ENCODE peak calls at places on chromosome 7, in six cellular contexts. One of them, this sample, is unnamed.
A peak's percentile ranks its signal among the peaks of the same experiment; 100 is the strongest.

GRCh38 chr7:88328787-88329186 is 22.1 kb upstream of the STEAP4 start:
- DNase-seq in right atrium auricular region: no peak
- DNase-seq in brain microvascular endothelial cell: no peak
- DNase-seq in lung: no peak
- DNase-seq in Panc1: no peak
- DNase-seq in neural progenitor cell: no peak
- DNase-seq in this sample: peak; percentile 27

GRCh38 chr7:73919694-73920375 is 58.9 kb downstream of the TMEM270 start:
- DNase-seq in neural progenitor cell: no peak
- DNase-seq in Panc1: no peak
- DNase-seq in right atrium auricular region: no peak
- DNase-seq in brain microvascular endothelial cell: no peak
- DNase-seq in lung: no peak
- DNase-seq in this sample: no peak

GRCh38 chr7:147639037-147639436 is 951.5 kb upstream of the C7orf33 start:
- DNase-seq in neural progenitor cell: peak; percentile 6
- DNase-seq in Panc1: no peak
- DNase-seq in lung: no peak
- DNase-seq in right atrium auricular region: no peak
- DNase-seq in brain microvascular endothelial cell: no peak
- DNase-seq in this sample: no peak

GRCh38 chr7:1026721-1027151 is 17.6 kb upstream of the GPR146 start:
- DNase-seq in lung: no peak
- DNase-seq in right atrium auricular region: no peak
- DNase-seq in Panc1: no peak
- DNase-seq in neural progenitor cell: no peak
- DNase-seq in brain microvascular endothelial cell: no peak
- DNase-seq in this sample: no peak

GRCh38 chr7:126801738-126802137 is 451.0 kb downstream of the GRM8 start:
- DNase-seq in right atrium auricular region: no peak
- DNase-seq in neural progenitor cell: no peak
- DNase-seq in brain microvascular endothelial cell: no peak
- DNase-seq in lung: no peak
- DNase-seq in Panc1: no peak
- DNase-seq in this sample: no peak

GRCh38 chr7:89914673-89915072 is 239.6 kb upstream of the STEAP1 start:
- DNase-seq in Panc1: no peak
- DNase-seq in neural progenitor cell: peak; percentile 21
- DNase-seq in brain microvascular endothelial cell: no peak
- DNase-seq in right atrium auricular region: no peak
- DNase-seq in lung: no peak
- DNase-seq in this sample: no peak

GRCh38 chr7:54946764-54947163 is 72.1 kb upstream of the EGFR start:
- DNase-seq in right atrium auricular region: no peak
- DNase-seq in lung: no peak
- DNase-seq in brain microvascular endothelial cell: no peak
- DNase-seq in neural progenitor cell: no peak
- DNase-seq in Panc1: no peak
- DNase-seq in this sample: no peak

GRCh38 chr7:44334734-44335097 is 9.3 kb upstream of the CAMK2B start:
- DNase-seq in brain microvascular endothelial cell: no peak
- DNase-seq in neural progenitor cell: no peak
- DNase-seq in right atrium auricular region: no peak
- DNase-seq in lung: no peak
- DNase-seq in Panc1: no peak
- DNase-seq in this sample: no peak

GRCh38 chr7:47826754-47827153 is 121.5 kb downstream of the PKD1L1 start:
- DNase-seq in lung: no peak
- DNase-seq in neural progenitor cell: no peak
- DNase-seq in right atrium auricular region: peak; percentile 13
- DNase-seq in Panc1: no peak
- DNase-seq in brain microvascular endothelial cell: no peak
- DNase-seq in this sample: no peak

GRCh38 chr7:104982773-104983619 is 31.0 kb upstream of the KMT2E start:
- DNase-seq in right atrium auricular region: no peak
- DNase-seq in Panc1: no peak
- DNase-seq in brain microvascular endothelial cell: no peak
- DNase-seq in neural progenitor cell: no peak
- DNase-seq in lung: no peak
- DNase-seq in this sample: no peak

GRCh38 chr7:12623885-12624498 is 53.5 kb downstream of the SCIN start:
- DNase-seq in brain microvascular endothelial cell: no peak
- DNase-seq in Panc1: no peak
- DNase-seq in right atrium auricular region: no peak
- DNase-seq in lung: no peak
- DNase-seq in neural progenitor cell: no peak
- DNase-seq in this sample: no peak

GRCh38 chr7:5291301-5291700 is 8.6 kb downstream of the SLC29A4 start:
- DNase-seq in neural progenitor cell: no peak
- DNase-seq in brain microvascular endothelial cell: no peak
- DNase-seq in Panc1: no peak
- DNase-seq in right atrium auricular region: no peak
- DNase-seq in lung: no peak
- DNase-seq in this sample: no peak

GRCh38 chr7:117405519-117405918 is 21.8 kb downstream of the ASZ1 start:
- DNase-seq in neural progenitor cell: peak; percentile 7
- DNase-seq in right atrium auricular region: no peak
- DNase-seq in brain microvascular endothelial cell: no peak
- DNase-seq in lung: no peak
- DNase-seq in Panc1: no peak
- DNase-seq in this sample: no peak
- TF ChIP-seq CTCF in neural progenitor cell: peak; percentile 24
- TF ChIP-seq CTCF in right atrium auricular region: no peak
- TF ChIP-seq CTCF in brain microvascular endothelial cell: peak; percentile 11
- TF ChIP-seq CTCF in lung: no peak
- TF ChIP-seq CTCF in Panc1: no peak
- TF ChIP-seq CTCF in this sample: no peak

GRCh38 chr7:42232275-42232674 is 4.7 kb downstream of the GLI3 start:
- DNase-seq in neural progenitor cell: peak; percentile 83
- DNase-seq in lung: no peak
- DNase-seq in brain microvascular endothelial cell: no peak
- DNase-seq in right atrium auricular region: no peak
- DNase-seq in Panc1: no peak
- DNase-seq in this sample: no peak
- H3K27ac ChIP-seq in neural progenitor cell: peak overlapping the region; percentile 34
- H3K27ac ChIP-seq in lung: no peak overlapping the region
- H3K27ac ChIP-seq in brain microvascular endothelial cell: no peak overlapping the region
- H3K27ac ChIP-seq in right atrium auricular region: no peak overlapping the region
- H3K27ac ChIP-seq in Panc1: no peak overlapping the region
- H3K27ac ChIP-seq in this sample: no peak overlapping the region

GRCh38 chr7:28093617-28094232 is 86.9 kb downstream of the JAZF1 start:
- DNase-seq in lung: peak; percentile 60
- DNase-seq in Panc1: no peak
- DNase-seq in brain microvascular endothelial cell: peak; percentile 81
- DNase-seq in right atrium auricular region: peak; percentile 84
- DNase-seq in neural progenitor cell: peak; percentile 90
- DNase-seq in this sample: no peak
- TF ChIP-seq CTCF in lung: peak; percentile 32
- TF ChIP-seq CTCF in Panc1: peak; percentile 90
- TF ChIP-seq CTCF in brain microvascular endothelial cell: peak; percentile 82
- TF ChIP-seq CTCF in right atrium auricular region: peak; percentile 68
- TF ChIP-seq CTCF in neural progenitor cell: peak; percentile 94
- TF ChIP-seq CTCF in this sample: peak; percentile 54

GRCh38 chr7:107975394-107976013 is 27.5 kb downstream of the LAMB1 start:
- DNase-seq in lung: no peak
- DNase-seq in neural progenitor cell: no peak
- DNase-seq in Panc1: no peak
- DNase-seq in right atrium auricular region: no peak
- DNase-seq in brain microvascular endothelial cell: no peak
- DNase-seq in this sample: no peak
- H3K27ac ChIP-seq in lung: no peak overlapping the region
- H3K27ac ChIP-seq in neural progenitor cell: peak overlapping the region; percentile 7
- H3K27ac ChIP-seq in Panc1: no peak overlapping the region
- H3K27ac ChIP-seq in right atrium auricular region: no peak overlapping the region
- H3K27ac ChIP-seq in brain microvascular endothelial cell: no peak overlapping the region
- H3K27ac ChIP-seq in this sample: no peak overlapping the region

GRCh38 chr7:15358112-15358511 is 203.7 kb downstream of the AGMO start:
- DNase-seq in right atrium auricular region: no peak
- DNase-seq in brain microvascular endothelial cell: no peak
- DNase-seq in lung: no peak
- DNase-seq in Panc1: no peak
- DNase-seq in neural progenitor cell: no peak
- DNase-seq in this sample: no peak
- TF ChIP-seq CTCF in right atrium auricular region: no peak
- TF ChIP-seq CTCF in brain microvascular endothelial cell: no peak
- TF ChIP-seq CTCF in lung: no peak
- TF ChIP-seq CTCF in Panc1: no peak
- TF ChIP-seq CTCF in neural progenitor cell: no peak
- TF ChIP-seq CTCF in this sample: no peak

DNA sequence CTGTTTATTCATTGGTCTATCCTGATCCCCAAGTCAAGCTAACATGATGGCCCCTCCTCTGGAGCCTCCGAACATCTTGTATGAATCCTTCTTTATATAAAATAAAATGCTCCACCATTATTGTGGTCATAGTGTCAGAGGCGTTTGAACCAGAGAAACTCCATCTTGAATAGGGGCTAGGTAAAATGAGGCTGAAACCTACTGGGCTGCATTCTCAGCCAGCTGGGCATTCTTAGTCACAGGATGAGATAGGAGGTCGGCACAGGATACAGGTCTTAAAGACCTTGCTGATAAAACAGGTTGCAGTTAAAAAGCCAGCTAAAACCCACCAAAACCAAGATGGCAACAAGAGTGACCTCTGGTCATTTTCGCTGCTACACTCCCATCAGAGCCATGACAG is 905.8 kb upstream of the AUTS2 start:
- DNase-seq in neural progenitor cell: no peak
- DNase-seq in lung: no peak
- DNase-seq in brain microvascular endothelial cell: no peak
- DNase-seq in Panc1: no peak
- DNase-seq in right atrium auricular region: no peak
- DNase-seq in this sample: no peak
- H3K27ac ChIP-seq in neural progenitor cell: no peak overlapping the region
- H3K27ac ChIP-seq in lung: no peak overlapping the region
- H3K27ac ChIP-seq in brain microvascular endothelial cell: no peak overlapping the region
- H3K27ac ChIP-seq in Panc1: no peak overlapping the region
- H3K27ac ChIP-seq in right atrium auricular region: no peak overlapping the region
- H3K27ac ChIP-seq in this sample: no peak overlapping the region

GRCh38 chr7:70040971-70041766 is 442.9 kb downstream of the AUTS2 start:
- DNase-seq in neural progenitor cell: peak; percentile 31
- DNase-seq in lung: no peak
- DNase-seq in right atrium auricular region: no peak
- DNase-seq in brain microvascular endothelial cell: no peak
- DNase-seq in Panc1: no peak
- DNase-seq in this sample: no peak
- TF ChIP-seq CTCF in neural progenitor cell: peak; percentile 68
- TF ChIP-seq CTCF in lung: no peak
- TF ChIP-seq CTCF in right atrium auricular region: peak; percentile 68
- TF ChIP-seq CTCF in brain microvascular endothelial cell: peak; percentile 14
- TF ChIP-seq CTCF in Panc1: peak; percentile 29
- TF ChIP-seq CTCF in this sample: no peak